ENCODE peak calls at places on chromosome 12, in eight cellular contexts. Y, B, G, R, L, S, K and J are unnamed samples.

GRCh38 chr12:98154850-98155249 is 360.5 kb upstream of the TMPO start:
- DNase-seq in S (peak; percentile 49), Y (no peak), L (no peak), K (no peak), G (no peak), R (peak; percentile 20), B (no peak), J (no peak)

GRCh38 chr12:117494833-117495714 is 133.6 kb upstream of the NOS1 start:
- DNase-seq in K (no peak), Y (no peak), G (no peak), B (peak; percentile 70), L (no peak), R (no peak), S (peak; percentile 36), J (no peak)

GRCh38 chr12:77019920-77020319 is 45.4 kb downstream of the E2F7 start:
- DNase-seq in S (no peak), K (no peak), B (no peak), G (no peak), R (no peak), L (no peak), Y (no peak), J (no peak)

GRCh38 chr12:68106160-68106559 is 53.4 kb downstream of the IFNG start:
- DNase-seq in L (peak; percentile 24), B (no peak), S (no peak), R (no peak), Y (no peak), K (no peak), G (no peak), J (no peak)

GRCh38 chr12:28631831-28632230 is 441.6 kb downstream of the CCDC91 start:
- DNase-seq in K (no peak), S (no peak), L (peak; percentile 20), B (no peak), R (no peak), G (no peak), Y (no peak), J (no peak)

GRCh38 chr12:113645183-113645582 is 173.5 kb upstream of the LHX5 start:
- DNase-seq in G (no peak), R (no peak), L (no peak), B (no peak), K (no peak), S (no peak), Y (no peak), J (no peak)

GRCh38 chr12:57875753-57876547 is 29.4 kb upstream of the CTDSP2 start:
- DNase-seq in R (no peak), Y (no peak), S (no peak), B (no peak), G (no peak), L (no peak), K (no peak), J (no peak)

GRCh38 chr12:7433276-7433822 is 10.6 kb downstream of the CD163L1 start:
- DNase-seq in R (no peak), K (no peak), G (no peak), L (peak; percentile 64), B (no peak), Y (no peak), S (no peak), J (no peak)

GRCh38 chr12:47272412-47273190 is 192.8 kb upstream of the AMIGO2 start:
- DNase-seq in B (no peak), G (no peak), S (no peak), Y (no peak), K (no peak), R (no peak), L (peak; percentile 25), J (no peak)

GRCh38 chr12:52278530-52278929 is 4.1 kb downstream of the KRT86 start:
- DNase-seq in G (no peak), R (no peak), L (no peak), Y (no peak), S (no peak), B (no peak), K (no peak), J (no peak)

GRCh38 chr12:2113501-2113912 is 60.7 kb downstream of the CACNA1C start:
- DNase-seq in B (peak; percentile 82), K (no peak), Y (no peak), L (no peak), S (no peak), R (no peak), G (no peak), J (no peak)

GRCh38 chr12:124517260-124518050 is 50.0 kb downstream of the NCOR2 start:
- DNase-seq in L (peak; percentile 59), B (peak; percentile 88), G (peak; percentile 50), S (no peak), Y (no peak), R (no peak), K (no peak), J (no peak)

GRCh38 chr12:124740691-124741137 is 123.0 kb downstream of the SCARB1 start:
- DNase-seq in Y (peak; percentile 60), K (no peak), G (no peak), L (peak; percentile 25), S (no peak), R (no peak), B (no peak), J (no peak)

GRCh38 chr12:10406725-10407124 is 2.8 kb downstream of the KLRC4 start:
- DNase-seq in K (peak; percentile 70), Y (no peak), G (no peak), S (no peak), L (no peak), B (no peak), R (no peak), J (no peak)

GRCh38 chr12:29908154-29908553 is 124.4 kb upstream of the TMTC1 start:
- DNase-seq in Y (no peak), R (no peak), B (no peak), K (no peak), G (no peak), L (no peak), S (no peak), J (no peak)

GRCh38 chr12:43292699-43293098 is 259.3 kb downstream of the ADAMTS20 start:
- DNase-seq in B (no peak), L (peak; percentile 73), G (no peak), Y (no peak), K (no peak), S (no peak), R (no peak), J (no peak)

GRCh38 chr12:42921741-42922511 is 332.4 kb upstream of the PRICKLE1 start:
- DNase-seq in K (no peak), B (no peak), L (peak; percentile 86), G (no peak), R (no peak), Y (no peak), S (no peak), J (no peak)

GRCh38 chr12:24943947-24944597 is 4.8 kb downstream of the BCAT1 start:
- DNase-seq in B (no peak), Y (no peak), R (no peak), S (no peak), L (no peak), K (no peak), G (no peak), J (no peak)

GRCh38 chr12:98973395-98973794 is 328.3 kb downstream of the APAF1 start:
- DNase-seq in B (no peak), R (no peak), L (peak; percentile 4), G (no peak), S (no peak), K (no peak), Y (no peak), J (no peak)

GRCh38 chr12:42382013-42382696 is 56.2 kb downstream of the PPHLN1 start:
- DNase-seq in R (no peak), Y (no peak), L (peak; percentile 31), B (no peak), G (no peak), K (peak; percentile 16), S (no peak), J (no peak)

GRCh38 chr12:47650469-47650868 is 55.4 kb downstream of the RPAP3 start:
- DNase-seq in L (peak; percentile 8), Y (peak; percentile 20), R (no peak), B (no peak), S (no peak), G (no peak), K (no peak), J (no peak)

GRCh38 chr12:52155048-52155868 is 36.6 kb downstream of the KRT80 start:
- DNase-seq in S (no peak), G (no peak), L (peak; percentile 46), K (no peak), Y (no peak), R (no peak), B (no peak), J (no peak)

GRCh38 chr12:52876371-52876770 is 27.6 kb upstream of the KRT78 start:
- DNase-seq in B (no peak), K (no peak), R (no peak), Y (no peak), G (no peak), S (no peak), L (no peak), J (no peak)

GRCh38 chr12:70721216-70721615 is 84.0 kb upstream of the PTPRB start:
- DNase-seq in B (no peak), Y (no peak), S (no peak), G (no peak), L (no peak), K (no peak), R (no peak), J (no peak)

GRCh38 chr12:70721958-70722357 is 84.7 kb upstream of the PTPRB start:
- DNase-seq in S (no peak), L (no peak), G (no peak), K (no peak), B (no peak), Y (no peak), R (no peak), J (no peak)

GRCh38 chr12:70719672-70720420 is 82.6 kb upstream of the PTPRB start:
- DNase-seq in K (no peak), B (no peak), Y (no peak), R (peak; percentile 65), S (peak; percentile 70), G (no peak), L (peak; percentile 71), J (peak; percentile 2)

GRCh38 chr12:70722584-70723343 is 85.5 kb upstream of the PTPRB start:
- DNase-seq in B (no peak), S (no peak), Y (no peak), K (no peak), L (no peak), G (no peak), R (no peak), J (no peak)

GRCh38 chr12:70724444-70724843 is 87.2 kb upstream of the PTPRB start:
- DNase-seq in G (no peak), K (no peak), S (no peak), Y (no peak), R (no peak), B (no peak), L (no peak), J (no peak)
- TF ChIP-seq CTCF in G (no peak), K (peak; percentile 37), S (peak; percentile 10), Y (no peak), R (peak; percentile 39), B (no peak), L (peak; percentile 19), J (peak; percentile 37)

GRCh38 chr12:80708535-80709328 is 1.3 kb downstream of the MYF6 start:
- DNase-seq in B (no peak), R (no peak), K (peak; percentile 8), Y (no peak), G (no peak), L (peak; percentile 27), S (peak; percentile 49), J (no peak)
- TF ChIP-seq CTCF in B (no peak), R (no peak), K (no peak), Y (no peak), G (no peak), L (no peak), S (no peak), J (no peak)

GRCh38 chr12:27107976-27108375 is 25.6 kb upstream of the C12orf71 start:
- DNase-seq in L (no peak), Y (no peak), B (no peak), K (no peak), G (no peak), R (no peak), S (no peak), J (no peak)
- TF ChIP-seq CTCF in L (no peak), Y (no peak), B (no peak), K (no peak), G (no peak), R (no peak), S (no peak), J (no peak)

GRCh38 chr12:64611430-64612286 is 1.4 kb downstream of the RASSF3 start:
- DNase-seq in Y (no peak), K (no peak), G (no peak), L (peak; percentile 73), R (peak; percentile 5), S (peak; percentile 33), B (peak; percentile 50), J (no peak)
- TF ChIP-seq CTCF in Y (no peak), K (no peak), G (no peak), L (no peak), R (no peak), S (no peak), B (no peak), J (no peak)